ENCODE peak calls at places on chromosomes 12 and 14, in four cellular contexts. X is PC-9, F is AG09309, P is HFF-Myc. W is an unnamed sample.

GRCh38 chr12:99476956-99477355 is 170.6 kb upstream of the GARIN6 start:
- DNase-seq in X (no peak), F (no peak), P (no peak), W (no peak)

GRCh38 chr14:51922624-51923023 is 62.2 kb downstream of the GNG2 start:
- DNase-seq in X (no peak), F (no peak), P (no peak), W (no peak)

GRCh38 chr14:101879212-101880015 is 85.0 kb upstream of the DYNC1H1 start:
- DNase-seq in X (no peak), F (no peak), P (no peak), W (no peak)

GRCh38 chr12:2179953-2180736 is 127.4 kb downstream of the CACNA1C start:
- DNase-seq in X (no peak), F (peak; percentile 78), P (peak; percentile 88), W (no peak)

GRCh38 chr14:67610491-67610890 is 9.2 kb upstream of the ARG2 start:
- DNase-seq in X (no peak), F (no peak), P (no peak), W (no peak)

GRCh38 chr12:41264281-41264680 is 76.2 kb downstream of the PDZRN4 start:
- DNase-seq in X (no peak), F (no peak), P (no peak), W (no peak)

GRCh38 chr12:111359231-111359913 is 9.5 kb downstream of the PHETA1 start:
- DNase-seq in X (no peak), F (no peak), P (no peak), W (no peak)

GRCh38 chr12:111775205-111776193 is 8.8 kb downstream of the ALDH2 start:
- DNase-seq in X (no peak), F (no peak), P (peak; percentile 42), W (no peak)

GRCh38 chr12:132904718-132905328 is 17.4 kb upstream of the CHFR start:
- DNase-seq in X (no peak), F (no peak), P (no peak), W (peak; percentile 59)

GRCh38 chr12:120466560-120467315 is 2.8 kb downstream of the SRSF9 start:
- DNase-seq in X (peak; percentile 24), F (no peak), P (no peak), W (no peak)

GRCh38 chr12:108911915-108912314 is 32.0 kb downstream of the DAO start:
- DNase-seq in X (peak; percentile 88), F (no peak), P (no peak), W (no peak)

GRCh38 chr14:35404246-35404495 is 378 bp downstream of the NFKBIA start:
- DNase-seq in X (no peak), F (no peak), P (no peak), W (no peak)

GRCh38 chr14:55589171-55589570 is 9.2 kb downstream of the KTN1 start:
- DNase-seq in X (no peak), F (no peak), P (no peak), W (no peak)

GRCh38 chr12:65938807-65939206 is 114.5 kb downstream of the HMGA2 start:
- DNase-seq in X (no peak), F (no peak), P (no peak), W (no peak)

GRCh38 chr12:10716704-10717315 is 6.3 kb downstream of the YBX3 start:
- DNase-seq in X (peak; percentile 94), F (peak; percentile 70), P (peak; percentile 85), W (no peak)

GRCh38 chr12:121427556-121428055 is 27.7 kb downstream of the RNF34 start:
- DNase-seq in X (no peak), F (no peak), P (no peak), W (no peak)

GRCh38 chr14:78491015-78491414 is 320.8 kb downstream of the NRXN3 start:
- DNase-seq in X (no peak), F (no peak), P (no peak), W (no peak)

GRCh38 chr12:102978316-102978715 is 20.8 kb downstream of the ASCL1 start:
- DNase-seq in X (no peak), F (no peak), P (no peak), W (no peak)

GRCh38 chr14:37195327-37195726 is 2.4 kb upstream of the MIPOL1 start:
- DNase-seq in X (no peak), F (no peak), P (no peak), W (no peak)

GRCh38 chr14:102539544-102540309 is 30.2 kb upstream of the ANKRD9 start:
- DNase-seq in X (no peak), F (no peak), P (peak; percentile 75), W (no peak)

W was measured in activated gamma-delta T cell.